ENCODE peak calls at places on chromosomes 6 and 20, in six cellular contexts. P, H, L, J, U and R are unnamed samples.

GRCh38 chr6:146876271-146877151 is 277.7 kb downstream of the ADGB start:
- DNase-seq in P (no peak), H (no peak), L (no peak), J (no peak), U (no peak), R (no peak)

GRCh38 chr20:45765307-45765910 is 26.3 kb downstream of the WFDC3 start:
- DNase-seq in P (no peak), H (no peak), L (no peak), J (no peak), U (no peak), R (no peak)

GRCh38 chr6:140487586-140487985 is 1113.1 kb upstream of the CITED2 start:
- DNase-seq in P (no peak), H (no peak), L (no peak), J (no peak), U (no peak), R (no peak)

GRCh38 chr20:64112691-64113443 is 5.5 kb upstream of the NPBWR2 start:
- DNase-seq in P (no peak), H (no peak), L (peak; percentile 32), J (no peak), U (no peak), R (no peak)

GRCh38 chr20:20803011-20803410 is 90.6 kb upstream of the RALGAPA2 start:
- DNase-seq in P (no peak), H (no peak), L (no peak), J (no peak), U (no peak), R (no peak)

GRCh38 chr20:63778034-63778752 is 38.6 kb downstream of the SLC2A4RG start:
- DNase-seq in P (no peak), H (no peak), L (no peak), J (no peak), U (no peak), R (no peak)

GRCh38 chr20:21048841-21049273 is 57.3 kb downstream of the LINC00237 start:
- DNase-seq in P (no peak), H (peak; percentile 33), L (no peak), J (no peak), U (peak; percentile 44), R (no peak)

GRCh38 chr20:10963717-10964266 is 290.0 kb upstream of the JAG1 start:
- DNase-seq in P (no peak), H (no peak), L (no peak), J (no peak), U (no peak), R (no peak)

GRCh38 chr6:13044896-13045295 is 283.4 kb downstream of the TBC1D7 start:
- DNase-seq in P (no peak), H (no peak), L (no peak), J (no peak), U (no peak), R (no peak)

GRCh38 chr6:36633915-36634314 is 39.8 kb downstream of the SRSF3 start:
- DNase-seq in P (no peak), H (peak; percentile 50), L (peak; percentile 83), J (no peak), U (no peak), R (peak; percentile 89)

GRCh38 chr6:136840612-136841011 is 18.2 kb downstream of the PEX7 start:
- DNase-seq in P (no peak), H (no peak), L (no peak), J (no peak), U (no peak), R (no peak)

GRCh38 chr6:17393335-17394191 is at the start of gene CAP2:
- DNase-seq in P (peak; percentile 81), H (peak; percentile 86), L (peak; percentile 77), J (peak; percentile 50), U (no peak), R (peak; percentile 55)

GRCh38 chr6:52801188-52801841 is 2.3 kb downstream of the GSTA1 start:
- DNase-seq in P (no peak), H (no peak), L (no peak), J (no peak), U (no peak), R (no peak)

GRCh38 chr20:24701027-24701426 is 231.6 kb downstream of the SYNDIG1 start:
- DNase-seq in P (no peak), H (no peak), L (no peak), J (no peak), U (no peak), R (no peak)

GRCh38 chr20:54250691-54251090 is 42.8 kb downstream of the PFDN4 start:
- DNase-seq in P (no peak), H (no peak), L (no peak), J (no peak), U (no peak), R (no peak)

GRCh38 chr6:13318821-13319220 is 9.5 kb downstream of the TBC1D7 start:
- DNase-seq in P (no peak), H (no peak), L (no peak), J (no peak), U (no peak), R (no peak)

GRCh38 chr6:45970326-45970725 is 45.3 kb downstream of the CLIC5 start:
- DNase-seq in P (no peak), H (no peak), L (no peak), J (no peak), U (no peak), R (no peak)

GRCh38 chr6:170143401-170144150 is 147.3 kb downstream of the DLL1 start:
- DNase-seq in P (no peak), H (no peak), L (peak; percentile 22), J (no peak), U (no peak), R (no peak)

GRCh38 chr6:43276180-43277082 is 21.6 kb upstream of the SLC22A7 start:
- DNase-seq in P (no peak), H (no peak), L (no peak), J (no peak), U (peak; percentile 62), R (no peak)

GRCh38 chr6:24228681-24229255 is 102.8 kb downstream of the NRSN1 start:
- DNase-seq in P (no peak), H (peak; percentile 80), L (no peak), J (no peak), U (peak; percentile 52), R (peak; percentile 56)